ENCODE peak calls at places on chromosomes 16 and 17, in eight cellular contexts. B is A549; W is upper lobe of right lung; Q is neural progenitor cell; K is ovary; J is GM12878; Z is CD8-positive, alpha-beta memory T cell; Y is small intestine. C is an unnamed sample.

GRCh38 chr16:64455275-64455674 is 666.6 kb downstream of the CDH11 start:
- DNase-seq in B (no peak), W (no peak), Q (no peak), K (no peak), J (no peak), Z (no peak), Y (no peak), C (no peak)

GRCh38 chr17:75383842-75384195 is 21.7 kb downstream of the GRB2 start:
- DNase-seq in B (no peak), W (no peak), Q (no peak), K (no peak), J (no peak), Z (no peak), Y (no peak), C (no peak)

GRCh38 chr17:10130263-10130662 is 68.1 kb downstream of the GAS7 start:
- DNase-seq in B (no peak), W (no peak), Q (no peak), K (no peak), J (no peak), Z (no peak), Y (no peak), C (no peak)

GRCh38 chr17:57165754-57166153 is 80.7 kb downstream of the AKAP1 start:
- DNase-seq in B (no peak), W (no peak), Q (no peak), K (no peak), J (no peak), Z (no peak), Y (no peak), C (no peak)

GRCh38 chr17:18033442-18034099 is 5.4 kb downstream of the ATPAF2 start:
- DNase-seq in B (peak; percentile 86), W (no peak), Q (peak; percentile 86), K (no peak), J (peak; percentile 67), Z (peak; percentile 68), Y (peak; percentile 87), C (no peak)

GRCh38 chr16:10168258-10168657 is 14.0 kb downstream of the GRIN2A start:
- DNase-seq in B (no peak), W (no peak), Q (no peak), K (no peak), J (no peak), Z (no peak), Y (no peak), C (no peak)

GRCh38 chr16:74695450-74696422 is 4.9 kb downstream of the MLKL start:
- DNase-seq in B (peak; percentile 98), W (peak; percentile 81), Q (peak; percentile 88), K (peak; percentile 74), J (peak; percentile 72), Z (peak; percentile 54), Y (peak; percentile 95), C (peak; percentile 87)

GRCh38 chr16:81642107-81642436 is 137.0 kb upstream of the PLCG2 start:
- DNase-seq in B (no peak), W (no peak), Q (no peak), K (no peak), J (no peak), Z (no peak), Y (no peak), C (no peak)

GRCh38 chr17:79559111-79559887 is 51.6 kb downstream of the RBFOX3 start:
- DNase-seq in B (no peak), W (no peak), Q (no peak), K (no peak), J (no peak), Z (no peak), Y (no peak), C (no peak)

GRCh38 chr17:45311762-45312476 is 4.9 kb downstream of the MAP3K14 start:
- DNase-seq in B (peak; percentile 62), W (peak; percentile 82), Q (no peak), K (no peak), J (no peak), Z (peak; percentile 64), Y (peak; percentile 99), C (peak; percentile 91)

GRCh38 chr16:73382921-73383594 is 335.1 kb upstream of the ZFHX3 start:
- DNase-seq in B (no peak), W (no peak), Q (peak; percentile 24), K (no peak), J (no peak), Z (no peak), Y (no peak), C (no peak)

DNA sequence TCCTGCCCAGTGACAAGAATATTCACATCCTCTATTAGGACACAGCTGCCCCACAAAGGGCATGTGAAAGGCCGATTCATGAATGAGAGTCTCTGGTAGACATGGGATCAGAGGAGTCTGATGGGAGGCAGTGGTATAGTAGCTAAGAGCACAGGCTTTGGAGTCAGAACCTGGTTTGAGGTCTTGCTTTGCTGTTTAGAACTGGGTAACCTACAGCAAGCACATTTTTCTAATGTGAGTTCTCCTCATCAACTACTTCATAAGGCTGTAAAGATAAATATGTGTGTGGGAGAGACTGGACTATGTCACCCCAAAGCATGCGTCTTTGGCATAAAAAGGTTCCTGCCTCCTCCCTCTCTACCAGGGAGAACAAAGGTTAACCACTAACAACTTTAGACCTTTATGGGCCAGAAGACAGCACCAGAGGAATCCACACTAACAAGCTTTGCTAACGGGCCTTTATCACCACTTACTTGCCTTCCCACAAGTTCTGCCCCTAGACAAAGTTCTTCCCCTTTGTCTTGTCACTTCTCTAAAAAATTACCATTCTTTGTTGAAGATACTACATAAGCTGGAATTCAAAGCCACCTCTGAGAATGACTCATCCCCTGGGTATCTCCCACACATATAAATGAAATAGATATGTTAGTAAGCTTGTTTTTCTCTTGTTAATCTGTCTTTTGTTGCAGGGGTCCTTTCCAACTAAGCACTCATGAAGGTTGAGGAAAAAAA is 21.1 kb downstream of the CDR2 start:
- DNase-seq in B (no peak), W (no peak), Q (no peak), K (no peak), J (peak; percentile 63), Z (peak; percentile 29), Y (peak; percentile 94), C (no peak)
- H3K4me1 ChIP-seq in B (peaks cover 45% of the 10 kb centered on the region), W (peaks cover 22% of the 10 kb centered on the region), Q (no peaks in the 10 kb centered on the region), K (peaks cover 6% of the 10 kb centered on the region), J (peaks cover 40% of the 10 kb centered on the region), Z (peaks cover 53% of the 10 kb centered on the region), Y (peaks cover 3% of the 10 kb centered on the region), C (peaks cover 6% of the 10 kb centered on the region)

GRCh38 chr17:19424934-19425868 is 14.2 kb downstream of the RNF112 start:
- DNase-seq in B (no peak), W (no peak), Q (no peak), K (no peak), J (no peak), Z (no peak), Y (peak; percentile 68), C (no peak)

GRCh38 chr17:19431691-19432090 is 20.7 kb downstream of the RNF112 start:
- DNase-seq in B (no peak), W (no peak), Q (peak; percentile 55), K (no peak), J (no peak), Z (no peak), Y (no peak), C (no peak)

GRCh38 chr17:19421926-19422325 is 10.9 kb downstream of the RNF112 start:
- DNase-seq in B (no peak), W (no peak), Q (no peak), K (no peak), J (no peak), Z (no peak), Y (no peak), C (no peak)

DNA sequence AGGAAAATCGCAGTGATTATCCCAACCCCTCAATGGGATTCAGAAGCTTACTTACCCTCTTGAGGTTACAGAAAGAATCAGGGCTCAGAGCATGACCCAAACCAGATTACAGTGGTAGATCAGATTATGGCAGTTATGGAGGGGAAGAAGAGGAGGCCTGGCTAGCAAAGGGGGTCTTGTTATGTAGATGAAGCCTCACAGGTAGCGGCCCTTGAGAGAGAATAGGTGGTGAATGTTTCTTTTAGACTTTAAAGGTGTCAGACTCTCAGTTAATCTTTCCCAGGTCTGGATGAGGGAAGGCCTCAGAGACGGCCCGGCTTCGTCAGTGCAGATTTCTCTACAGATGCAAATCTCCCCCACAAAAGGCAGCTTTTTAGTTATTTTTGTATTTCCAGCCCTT is 15.6 kb downstream of the RNF112 start:
- DNase-seq in B (no peak), W (no peak), Q (no peak), K (no peak), J (no peak), Z (no peak), Y (no peak), C (no peak)
- H3K4me1 ChIP-seq in B (peaks cover 13% of the 10 kb centered on the region), W (no peaks in the 10 kb centered on the region), Q (peaks cover 19% of the 10 kb centered on the region), K (peaks cover 3% of the 10 kb centered on the region), J (no peaks in the 10 kb centered on the region), Z (no peaks in the 10 kb centered on the region), Y (no peaks in the 10 kb centered on the region), C (no peaks in the 10 kb centered on the region)

DNA sequence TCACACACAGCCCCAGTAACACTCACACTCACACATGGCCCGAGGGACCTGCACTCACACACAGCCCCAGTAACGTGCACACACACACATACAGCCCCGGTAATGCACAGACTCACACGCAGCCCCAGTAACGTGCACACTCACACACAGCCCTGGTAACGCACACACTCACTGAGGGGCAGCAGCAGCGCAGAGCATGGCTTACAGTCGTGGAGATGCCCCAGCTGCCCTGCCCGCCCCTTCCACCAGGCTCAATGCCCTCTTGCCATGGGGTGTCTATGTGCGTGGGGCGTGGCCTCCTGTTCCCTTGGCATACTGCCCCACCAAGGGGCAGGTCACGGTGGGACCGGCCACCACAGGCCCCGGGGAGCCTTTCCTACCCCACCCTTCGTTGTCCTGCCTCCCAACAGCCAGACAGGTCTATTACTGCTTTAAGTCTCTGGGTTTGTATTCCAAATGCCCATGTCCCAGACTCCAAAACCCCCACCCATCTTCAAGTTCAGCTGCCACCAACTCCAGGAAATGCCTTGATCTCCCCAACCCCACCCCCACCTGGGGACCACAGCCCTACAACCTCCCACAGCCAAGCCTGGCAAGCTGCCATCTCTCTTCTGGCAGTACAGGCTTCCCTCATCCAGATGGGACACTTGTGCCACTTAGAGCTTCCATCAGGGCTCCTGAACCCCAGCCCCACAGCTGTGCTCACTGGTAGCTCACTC is 2.6 kb downstream of the CCDC102A start:
- DNase-seq in B (no peak), W (peak; percentile 69), Q (no peak), K (peak; percentile 60), J (no peak), Z (peak; percentile 59), Y (no peak), C (peak; percentile 81)
- H3K4me1 ChIP-seq in B (peaks cover 63% of the 10 kb centered on the region), W (peaks cover 62% of the 10 kb centered on the region), Q (peaks cover 23% of the 10 kb centered on the region), K (peaks cover 9% of the 10 kb centered on the region), J (peaks cover 61% of the 10 kb centered on the region), Z (peaks cover 85% of the 10 kb centered on the region), Y (peaks cover 2% of the 10 kb centered on the region), C (peaks cover 98% of the 10 kb centered on the region)

GRCh38 chr16:50269769-50270509 is 3.6 kb downstream of the ADCY7 start:
- DNase-seq in B (no peak), W (no peak), Q (no peak), K (peak; percentile 23), J (no peak), Z (no peak), Y (no peak), C (peak; percentile 59)

GRCh38 chr16:50267651-50268050 is 1.3 kb downstream of the ADCY7 start:
- DNase-seq in B (no peak), W (peak; percentile 64), Q (no peak), K (no peak), J (no peak), Z (peak; percentile 54), Y (no peak), C (peak; percentile 80)

GRCh38 chr16:50268352-50268751 is 2.0 kb downstream of the ADCY7 start:
- DNase-seq in B (no peak), W (peak; percentile 15), Q (no peak), K (no peak), J (no peak), Z (no peak), Y (no peak), C (peak; percentile 45)

GRCh38 chr16:50270510-50271147 is 4.3 kb downstream of the ADCY7 start:
- DNase-seq in B (no peak), W (peak; percentile 73), Q (no peak), K (peak; percentile 36), J (no peak), Z (no peak), Y (no peak), C (peak; percentile 74)

GRCh38 chr16:50269061-50269705 is 2.8 kb downstream of the ADCY7 start:
- DNase-seq in B (no peak), W (no peak), Q (no peak), K (peak; percentile 30), J (no peak), Z (no peak), Y (no peak), C (peak; percentile 67)
- H3K4me1 ChIP-seq in B (peaks cover 10% of the 10 kb centered on the region), W (peaks cover 22% of the 10 kb centered on the region), Q (peaks cover 9% of the 10 kb centered on the region), K (peaks cover 7% of the 10 kb centered on the region), J (peaks cover 37% of the 10 kb centered on the region), Z (peaks cover 75% of the 10 kb centered on the region), Y (no peaks in the 10 kb centered on the region), C (peaks cover 53% of the 10 kb centered on the region)

C was measured in spleen.